ENCODE peak calls at places on chromosome 10, in six cellular contexts. L is mucosa of descending colon; C is left cardiac atrium; V is NCI-H1436; Y is stimulated activated CD4-positive, alpha-beta T cell treated with anti-CD3 and anti-CD28 coated beads, Interleukin-12 subunit alpha, Interleukin-12 subunit beta, amount 100 ng/mL, for 4 hours; R is A172. F is an unnamed sample.

GRCh38 chr10:1151071-1152033 is 95.2 kb downstream of the WDR37 start:
- DNase-seq in L (no peak), C (no peak), V (no peak), Y (no peak), R (peak; percentile 44), F (no peak)

GRCh38 chr10:75904499-75905283 is 473.3 kb downstream of the LRMDA start:
- DNase-seq in L (no peak), C (no peak), V (no peak), Y (no peak), R (no peak), F (no peak)

GRCh38 chr10:974785-975074 is 13.5 kb upstream of the GTPBP4 start:
- DNase-seq in L (no peak), C (peak; percentile 4), V (no peak), Y (no peak), R (no peak), F (no peak)

GRCh38 chr10:31242902-31243301 is 76.1 kb upstream of the ZEB1 start:
- DNase-seq in L (no peak), C (peak; percentile 28), V (no peak), Y (peak; percentile 45), R (peak; percentile 94), F (no peak)

GRCh38 chr10:75497997-75498797 is 66.8 kb downstream of the LRMDA start:
- DNase-seq in L (no peak), C (peak; percentile 45), V (no peak), Y (no peak), R (peak; percentile 34), F (no peak)

GRCh38 chr10:57715233-57715632 is 552.5 kb downstream of the IPMK start:
- DNase-seq in L (no peak), C (no peak), V (no peak), Y (no peak), R (no peak), F (no peak)

GRCh38 chr10:6347391-6347951 is 144.7 kb downstream of the PFKFB3 start:
- DNase-seq in L (no peak), C (no peak), V (no peak), Y (peak; percentile 41), R (peak; percentile 20), F (peak; percentile 15)

GRCh38 chr10:110081914-110082313 is 74.1 kb downstream of the ADD3 start:
- DNase-seq in L (no peak), C (peak; percentile 57), V (no peak), Y (no peak), R (peak; percentile 64), F (peak; percentile 78)

GRCh38 chr10:90138844-90139243 is 437.5 kb downstream of the KIF20B start:
- DNase-seq in L (no peak), C (no peak), V (no peak), Y (no peak), R (peak; percentile 29), F (no peak)

GRCh38 chr10:90920986-90921643 is at the start of gene ANKRD1:
- DNase-seq in L (no peak), C (peak; percentile 48), V (no peak), Y (no peak), R (peak; percentile 100), F (no peak)

GRCh38 chr10:97771055-97771811 is 566 bp downstream of the SFRP5 start:
- DNase-seq in L (no peak), C (no peak), V (no peak), Y (no peak), R (no peak), F (no peak)

GRCh38 chr10:78589687-78590086 is 479.1 kb upstream of the ZMIZ1 start:
- DNase-seq in L (no peak), C (no peak), V (no peak), Y (no peak), R (no peak), F (no peak)

GRCh38 chr10:33114451-33114944 is 156.5 kb upstream of the ITGB1 start:
- DNase-seq in L (no peak), C (no peak), V (no peak), Y (no peak), R (peak; percentile 34), F (no peak)